ENCODE peak calls at places on chromosomes 5 and 9, in ten cellular contexts. U is right cardiac atrium, S is adrenal gland, I is fibroblast of lung, E is upper lobe of right lung, Y is tibial artery, P is neural progenitor cell, V is heart left ventricle, N is colonic mucosa, H is pancreas. R is an unnamed sample.
A peak's percentile ranks its signal among the peaks of the same experiment; 100 is the strongest.

GRCh38 chr5:135205616-135206349 is 171.8 kb upstream of the PITX1 start:
- DNase-seq in U (no peak), S (no peak), I (peak; percentile 67), E (no peak), Y (no peak), P (no peak), V (no peak), N (peak; percentile 7), H (no peak), R (no peak)

GRCh38 chr5:126837907-126838539 is 61.1 kb downstream of the LMNB1 start:
- DNase-seq in U (no peak), S (no peak), I (peak; percentile 62), E (no peak), Y (no peak), P (no peak), V (no peak), N (no peak), H (no peak), R (no peak)

GRCh38 chr5:128358826-128359225 is 179.2 kb downstream of the FBN2 start:
- DNase-seq in U (no peak), S (no peak), I (peak; percentile 29), E (no peak), Y (no peak), P (no peak), V (no peak), N (no peak), H (no peak), R (no peak)

GRCh38 chr5:171989276-171989675 is 17.2 kb downstream of the FBXW11 start:
- DNase-seq in U (no peak), S (no peak), I (no peak), E (no peak), Y (no peak), P (no peak), V (no peak), N (no peak), H (no peak), R (no peak)

GRCh38 chr9:14096182-14096922 is 217.6 kb downstream of the NFIB start:
- DNase-seq in U (peak; percentile 47), S (no peak), I (peak; percentile 68), E (no peak), Y (no peak), P (peak; percentile 36), V (peak; percentile 40), N (no peak), H (peak; percentile 57), R (no peak)

GRCh38 chr9:20623021-20623747 is 885 bp upstream of the MLLT3 start:
- DNase-seq in U (peak; percentile 75), S (peak; percentile 51), I (no peak), E (peak; percentile 65), Y (peak; percentile 68), P (peak; percentile 32), V (peak; percentile 35), N (peak; percentile 69), H (peak; percentile 25), R (peak; percentile 36)

GRCh38 chr9:75063556-75064305 is 24.2 kb downstream of the NMRK1 start:
- DNase-seq in U (no peak), S (no peak), I (peak; percentile 25), E (no peak), Y (no peak), P (no peak), V (no peak), N (no peak), H (no peak), R (no peak)

GRCh38 chr9:120477534-120478001 is 102.4 kb downstream of the CDK5RAP2 start:
- DNase-seq in U (peak; percentile 80), S (peak; percentile 74), I (peak; percentile 92), E (no peak), Y (peak; percentile 75), P (peak; percentile 66), V (peak; percentile 56), N (peak; percentile 71), H (no peak), R (peak; percentile 42)

GRCh38 chr5:168047043-168047668 is 244.3 kb upstream of the WWC1 start:
- DNase-seq in U (no peak), S (peak; percentile 19), I (peak; percentile 26), E (no peak), Y (no peak), P (peak; percentile 81), V (no peak), N (peak; percentile 70), H (peak; percentile 63), R (peak; percentile 58)

GRCh38 chr9:93107825-93108161 is 11.8 kb downstream of the CARD19 start:
- DNase-seq in U (peak; percentile 26), S (peak; percentile 15), I (no peak), E (no peak), Y (no peak), P (no peak), V (peak; percentile 12), N (no peak), H (no peak), R (no peak)

GRCh38 chr5:122864400-122864799 is 19.0 kb downstream of the SNX24 start:
- DNase-seq in U (no peak), S (no peak), I (no peak), E (no peak), Y (no peak), P (no peak), V (no peak), N (no peak), H (no peak), R (no peak)

GRCh38 chr5:116669261-116670049 is 94.8 kb upstream of the SEMA6A start:
- DNase-seq in U (no peak), S (peak; percentile 17), I (no peak), E (no peak), Y (no peak), P (no peak), V (no peak), N (no peak), H (no peak), R (no peak)

GRCh38 chr5:113166285-113166684 is 189.7 kb downstream of the DCP2 start:
- DNase-seq in U (no peak), S (no peak), I (peak; percentile 76), E (no peak), Y (no peak), P (no peak), V (no peak), N (no peak), H (no peak), R (no peak)

GRCh38 chr5:133825631-133826289 is 142.7 kb downstream of the C5orf15 start:
- DNase-seq in U (peak; percentile 67), S (no peak), I (no peak), E (no peak), Y (peak; percentile 58), P (no peak), V (peak; percentile 50), N (no peak), H (no peak), R (no peak)

DNA sequence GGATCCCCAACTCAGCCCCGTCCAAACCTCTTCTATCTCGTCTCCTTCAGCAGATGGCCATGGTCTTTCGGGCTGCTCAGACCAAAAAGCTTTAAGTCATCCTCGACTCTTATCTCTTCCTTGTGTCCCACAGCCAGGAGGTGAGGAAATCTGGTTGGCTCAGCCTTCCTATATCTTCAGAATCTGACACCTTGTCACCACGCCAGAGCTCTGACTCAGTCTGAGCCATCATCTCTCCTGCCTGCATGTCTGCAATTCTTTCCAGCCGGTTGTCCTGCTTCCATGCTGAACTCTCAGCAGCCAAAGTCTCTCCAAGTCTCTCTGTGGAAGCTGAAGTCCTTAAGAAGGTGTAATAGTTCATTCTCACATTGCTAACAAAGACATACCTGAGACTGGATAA is 419.3 kb upstream of the ADAMTS16 start:
- DNase-seq in U (peak; percentile 29), S (no peak), I (no peak), E (no peak), Y (no peak), P (no peak), V (no peak), N (no peak), H (no peak), R (no peak)
- H3K4me1 ChIP-seq in U (no peaks in the 10 kb centered on the region), S (no peaks in the 10 kb centered on the region), I (no peaks in the 10 kb centered on the region), E (no peaks in the 10 kb centered on the region), Y (no peaks in the 10 kb centered on the region), P (peaks cover 4% of the 10 kb centered on the region), V (no peaks in the 10 kb centered on the region), N (no peaks in the 10 kb centered on the region), H (no peaks in the 10 kb centered on the region), R (no peaks in the 10 kb centered on the region)

DNA sequence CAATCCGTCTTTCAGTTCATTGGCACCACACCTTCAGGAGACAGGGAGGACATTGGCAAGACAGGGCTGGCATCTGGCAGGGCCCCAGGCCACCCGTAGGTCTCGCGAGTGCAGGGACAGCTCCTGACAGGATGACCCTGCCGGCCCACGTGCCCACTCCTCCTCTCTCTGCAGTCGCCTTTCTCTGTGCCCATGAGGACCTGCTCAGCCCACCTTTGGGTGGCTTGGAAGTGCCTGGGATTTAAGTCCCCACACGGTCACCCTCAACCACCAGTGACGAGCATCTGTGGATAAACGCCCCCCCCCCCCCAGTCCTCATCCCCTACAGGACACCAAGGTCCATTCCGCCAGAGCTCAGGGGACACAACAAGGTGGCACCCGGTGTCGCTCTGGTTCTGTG is 4.1 kb downstream of the MRPL36 start:
- DNase-seq in U (no peak), S (no peak), I (no peak), E (no peak), Y (no peak), P (no peak), V (no peak), N (no peak), H (no peak), R (no peak)
- H3K4me1 ChIP-seq in U (peaks cover 2% of the 10 kb centered on the region), S (peaks cover 4% of the 10 kb centered on the region), I (peaks cover 18% of the 10 kb centered on the region), E (peaks cover 6% of the 10 kb centered on the region), Y (peaks cover 5% of the 10 kb centered on the region), P (peaks cover 9% of the 10 kb centered on the region), V (peaks cover 19% of the 10 kb centered on the region), N (peaks cover 4% of the 10 kb centered on the region), H (peaks cover 5% of the 10 kb centered on the region), R (peaks cover 31% of the 10 kb centered on the region)

DNA sequence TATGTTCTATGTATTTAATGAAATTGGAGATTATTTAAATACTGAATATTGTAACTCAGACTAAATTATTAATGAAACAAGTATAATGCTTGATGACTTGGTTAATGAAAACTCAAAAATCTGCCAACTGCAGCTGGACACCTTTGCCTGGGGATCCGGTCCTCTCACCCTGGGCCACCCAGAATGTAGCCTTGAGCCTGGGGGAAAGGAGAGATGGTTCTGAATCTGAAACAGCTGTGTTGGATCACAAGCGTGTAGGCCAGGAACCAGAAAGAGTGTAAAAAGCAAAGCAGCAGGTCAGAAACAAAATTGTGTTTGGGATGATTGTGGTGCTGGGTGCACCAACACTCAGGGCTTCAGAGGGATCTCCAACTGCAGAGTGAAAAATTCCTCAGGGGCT is 38.5 kb downstream of the ADAMTS16 start:
- DNase-seq in U (no peak), S (no peak), I (no peak), E (no peak), Y (no peak), P (no peak), V (no peak), N (no peak), H (no peak), R (no peak)
- H3K4me1 ChIP-seq in U (no peaks in the 10 kb centered on the region), S (no peaks in the 10 kb centered on the region), I (no peaks in the 10 kb centered on the region), E (no peaks in the 10 kb centered on the region), Y (no peaks in the 10 kb centered on the region), P (peaks cover 45% of the 10 kb centered on the region), V (no peaks in the 10 kb centered on the region), N (no peaks in the 10 kb centered on the region), H (no peaks in the 10 kb centered on the region), R (no peaks in the 10 kb centered on the region)

DNA sequence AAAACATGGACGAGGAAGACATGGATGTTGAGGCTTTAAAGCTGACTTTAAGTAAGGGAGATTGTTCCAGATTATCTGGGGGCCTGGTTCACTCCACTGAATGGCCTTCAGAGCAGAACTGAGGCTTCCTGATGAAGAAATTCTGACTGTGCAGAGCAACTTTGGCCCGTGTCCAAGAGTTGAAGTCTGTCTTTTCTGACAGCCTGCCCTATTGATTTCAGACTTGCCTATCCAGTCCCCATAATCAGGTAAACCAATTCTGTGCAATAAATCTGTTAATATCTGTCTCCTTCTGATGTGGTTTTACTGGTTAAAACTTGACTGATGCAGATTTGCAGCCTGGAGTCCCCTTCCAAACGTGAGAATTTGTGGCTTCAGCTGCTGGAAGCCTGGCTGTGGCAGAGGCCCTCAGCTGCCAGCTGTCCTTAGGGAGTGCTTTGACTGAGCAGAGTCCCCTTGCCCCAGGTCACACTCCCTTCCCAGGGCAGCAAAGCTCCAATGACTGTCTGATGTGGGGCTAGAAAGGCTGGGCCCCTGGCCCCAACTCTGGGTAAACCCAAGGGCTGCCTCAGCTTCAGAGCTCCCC is 283.9 kb upstream of the ANKRD55 start:
- DNase-seq in U (peak; percentile 57), S (peak; percentile 75), I (peak; percentile 26), E (no peak), Y (no peak), P (no peak), V (peak; percentile 55), N (no peak), H (no peak), R (no peak)
- H3K4me1 ChIP-seq in U (peaks cover 17% of the 10 kb centered on the region), S (peaks cover 14% of the 10 kb centered on the region), I (peaks cover 2% of the 10 kb centered on the region), E (no peaks in the 10 kb centered on the region), Y (peaks cover 4% of the 10 kb centered on the region), P (peaks cover 4% of the 10 kb centered on the region), V (peaks cover 32% of the 10 kb centered on the region), N (no peaks in the 10 kb centered on the region), H (no peaks in the 10 kb centered on the region), R (peaks cover 36% of the 10 kb centered on the region)

R was measured in heart right ventricle.